ENCODE peak calls at places on chromosomes 11 and 22, in four cellular contexts. One of them, this sample, is unnamed.

GRCh38 chr11:134052395-134052987 is 16.4 kb upstream of the JAM3 start:
- DNase-seq in RWPE1: no peak
- DNase-seq in DND-41: no peak
- DNase-seq in A549: no peak
- DNase-seq in this sample: no peak

GRCh38 chr11:108929241-108929640 is 264.4 kb downstream of the DDX10 start:
- DNase-seq in DND-41: no peak
- DNase-seq in A549: peak
- DNase-seq in RWPE1: peak
- DNase-seq in this sample: no peak

GRCh38 chr22:23036684-23037428 is 33.5 kb upstream of the GNAZ start:
- DNase-seq in A549: no peak
- DNase-seq in RWPE1: no peak
- DNase-seq in DND-41: peak
- DNase-seq in this sample: no peak

GRCh38 chr11:125968363-125968762 is 22.5 kb downstream of the VSIG10L2 start:
- DNase-seq in RWPE1: peak
- DNase-seq in DND-41: peak
- DNase-seq in A549: no peak
- DNase-seq in this sample: no peak

GRCh38 chr22:31153357-31153756 is 6.6 kb upstream of the RNF185 start:
- DNase-seq in A549: no peak
- DNase-seq in RWPE1: no peak
- DNase-seq in DND-41: no peak
- DNase-seq in this sample: no peak

GRCh38 chr11:90218606-90219005 is 4.2 kb downstream of the CHORDC1 start:
- DNase-seq in DND-41: no peak
- DNase-seq in RWPE1: no peak
- DNase-seq in A549: no peak
- DNase-seq in this sample: no peak

GRCh38 chr22:24185001-24185500 is 3.8 kb downstream of the SUSD2 start:
- DNase-seq in DND-41: no peak
- DNase-seq in RWPE1: no peak
- DNase-seq in A549: no peak
- DNase-seq in this sample: no peak

GRCh38 chr11:6319879-6320410 is 356 bp downstream of the CAVIN3 start:
- DNase-seq in RWPE1: peak
- DNase-seq in DND-41: no peak
- DNase-seq in A549: peak
- DNase-seq in this sample: peak

GRCh38 chr22:23523746-23524145 is 56.3 kb downstream of the IGLL1 start:
- DNase-seq in A549: no peak
- DNase-seq in DND-41: peak
- DNase-seq in RWPE1: no peak
- DNase-seq in this sample: no peak

GRCh38 chr11:10394229-10395100 is 60.6 kb upstream of the AMPD3 start:
- DNase-seq in DND-41: no peak
- DNase-seq in RWPE1: no peak
- DNase-seq in A549: peak
- DNase-seq in this sample: no peak

GRCh38 chr11:85595285-85595884 is 31.8 kb downstream of the DLG2 start:
- DNase-seq in A549: peak
- DNase-seq in RWPE1: peak
- DNase-seq in DND-41: no peak
- DNase-seq in this sample: no peak

GRCh38 chr22:20777420-20778177 is 3.7 kb downstream of the SERPIND1 start:
- DNase-seq in A549: peak
- DNase-seq in RWPE1: peak
- DNase-seq in DND-41: no peak
- DNase-seq in this sample: no peak

GRCh38 chr22:23763579-23764331 is 965 bp downstream of the C22orf15 start:
- DNase-seq in DND-41: peak
- DNase-seq in A549: no peak
- DNase-seq in RWPE1: no peak
- DNase-seq in this sample: peak

GRCh38 chr11:67289651-67290479 is 762 bp downstream of the ANKRD13D start:
- DNase-seq in RWPE1: no peak
- DNase-seq in A549: no peak
- DNase-seq in DND-41: no peak
- DNase-seq in this sample: no peak

GRCh38 chr11:66068154-66068821 is 1.8 kb upstream of the PACS1 start:
- DNase-seq in A549: peak
- DNase-seq in RWPE1: peak
- DNase-seq in DND-41: peak
- DNase-seq in this sample: peak

GRCh38 chr22:46738961-46739870 is 1.2 kb upstream of the CERK start:
- DNase-seq in A549: peak
- DNase-seq in DND-41: peak
- DNase-seq in RWPE1: peak
- DNase-seq in this sample: no peak

GRCh38 chr11:13118194-13118593 is 109.1 kb downstream of the RASSF10 start:
- DNase-seq in A549: peak
- DNase-seq in DND-41: no peak
- DNase-seq in RWPE1: peak
- DNase-seq in this sample: no peak

GRCh38 chr11:76807206-76807875 is 24.2 kb downstream of the TSKU start:
- DNase-seq in DND-41: peak
- DNase-seq in RWPE1: no peak
- DNase-seq in A549: peak
- DNase-seq in this sample: peak

GRCh38 chr11:117315285-117316196 is 515 bp downstream of the BACE1 start:
- DNase-seq in DND-41: no peak
- DNase-seq in A549: no peak
- DNase-seq in RWPE1: no peak
- DNase-seq in this sample: no peak

GRCh38 chr11:65555693-65556231 is 2.4 kb downstream of the LTBP3 start:
- DNase-seq in RWPE1: peak
- DNase-seq in A549: peak
- DNase-seq in DND-41: no peak
- DNase-seq in this sample: no peak

GRCh38 chr11:69157156-69157821 is 1.6 kb downstream of the SMIM38 start:
- DNase-seq in RWPE1: no peak
- DNase-seq in DND-41: no peak
- DNase-seq in A549: no peak
- DNase-seq in this sample: no peak

GRCh38 chr22:19714320-19715252 is at the start of gene SEPTIN5:
- DNase-seq in DND-41: no peak
- DNase-seq in A549: no peak
- DNase-seq in RWPE1: no peak
- DNase-seq in this sample: no peak

DNA sequence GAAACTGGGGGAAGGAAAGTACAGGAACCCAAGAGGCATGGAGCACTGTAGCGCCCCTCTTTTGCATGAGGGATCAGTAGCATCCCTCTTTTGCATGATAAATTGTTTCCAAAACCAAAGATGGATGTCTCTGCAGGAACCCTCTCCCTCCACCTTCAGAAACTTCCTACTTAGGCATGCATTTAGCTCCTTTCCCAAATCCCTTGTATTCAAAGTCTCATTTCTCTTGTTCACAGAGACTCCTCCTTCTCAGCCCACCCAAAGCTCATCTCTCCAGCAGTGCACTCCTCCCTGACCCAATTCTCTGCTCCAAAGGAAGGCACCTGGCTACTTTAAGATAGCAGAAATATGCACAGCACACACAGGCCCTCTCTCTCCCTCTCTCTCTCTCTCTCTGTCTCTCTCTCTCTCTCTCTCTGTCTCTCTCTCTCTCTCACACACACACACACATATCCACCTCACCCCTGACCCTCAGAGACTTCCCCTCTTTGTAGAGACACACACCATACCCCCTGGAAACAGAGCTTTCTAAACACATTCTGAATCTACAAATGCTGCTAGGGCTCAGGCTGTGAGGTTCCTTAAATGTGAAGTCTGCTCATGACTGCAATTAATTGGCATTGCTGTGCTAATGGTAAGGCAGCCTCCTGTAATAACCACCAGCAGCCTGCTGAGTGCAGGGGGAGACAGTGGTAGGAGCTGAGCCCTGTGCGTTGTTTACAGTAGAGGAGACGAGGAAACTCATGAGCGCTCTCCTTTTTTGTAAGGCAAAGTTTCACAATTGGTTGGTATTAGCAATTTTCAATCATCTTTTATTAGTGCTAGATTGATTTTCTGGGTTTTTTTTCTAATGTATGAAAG is 519.6 kb downstream of the NTM start:
- DNase-seq in RWPE1: no peak
- DNase-seq in A549: no peak
- DNase-seq in DND-41: no peak
- DNase-seq in this sample: no peak
- TF ChIP-seq CTCF in RWPE1: no peak
- TF ChIP-seq CTCF in A549: no peak
- TF ChIP-seq CTCF in DND-41: no peak
- TF ChIP-seq CTCF in this sample: no peak

GRCh38 chr11:112361396-112361795 is 100.7 kb upstream of the PLET1 start:
- DNase-seq in A549: no peak
- DNase-seq in RWPE1: no peak
- DNase-seq in DND-41: no peak
- DNase-seq in this sample: no peak

GRCh38 chr11:112354364-112354763 is 93.7 kb upstream of the PLET1 start:
- DNase-seq in RWPE1: no peak
- DNase-seq in DND-41: no peak
- DNase-seq in A549: no peak
- DNase-seq in this sample: no peak

GRCh38 chr11:112352907-112353306 is 92.2 kb upstream of the PLET1 start:
- DNase-seq in DND-41: no peak
- DNase-seq in A549: no peak
- DNase-seq in RWPE1: peak
- DNase-seq in this sample: no peak

GRCh38 chr11:112357488-112357887 is 96.8 kb upstream of the PLET1 start:
- DNase-seq in A549: no peak
- DNase-seq in RWPE1: no peak
- DNase-seq in DND-41: no peak
- DNase-seq in this sample: no peak

DNA sequence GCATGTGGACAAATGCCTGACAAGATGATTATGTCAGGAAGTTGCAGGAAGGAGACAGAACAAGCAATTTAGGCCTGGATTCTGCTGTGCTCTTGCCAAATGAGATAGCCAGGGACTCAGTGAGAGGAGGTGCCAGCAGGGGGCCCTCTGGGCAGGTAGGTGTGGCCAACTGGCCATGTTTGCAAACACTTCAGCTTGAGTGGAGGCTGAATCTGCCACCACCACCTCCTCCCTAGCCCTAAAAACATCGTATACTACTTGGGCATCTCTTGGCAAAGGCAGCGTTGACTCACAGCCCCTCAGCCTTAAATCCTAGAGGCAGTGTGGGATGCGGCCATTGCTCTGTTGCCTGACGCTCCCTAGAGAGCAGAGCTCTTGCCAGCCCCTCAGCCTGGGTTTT is 95.1 kb upstream of the PLET1 start:
- DNase-seq in DND-41: peak
- DNase-seq in A549: no peak
- DNase-seq in RWPE1: no peak
- DNase-seq in this sample: peak
- TF ChIP-seq CTCF in DND-41: peak
- TF ChIP-seq CTCF in A549: no peak
- TF ChIP-seq CTCF in RWPE1: no peak
- TF ChIP-seq CTCF in this sample: no peak

DNA sequence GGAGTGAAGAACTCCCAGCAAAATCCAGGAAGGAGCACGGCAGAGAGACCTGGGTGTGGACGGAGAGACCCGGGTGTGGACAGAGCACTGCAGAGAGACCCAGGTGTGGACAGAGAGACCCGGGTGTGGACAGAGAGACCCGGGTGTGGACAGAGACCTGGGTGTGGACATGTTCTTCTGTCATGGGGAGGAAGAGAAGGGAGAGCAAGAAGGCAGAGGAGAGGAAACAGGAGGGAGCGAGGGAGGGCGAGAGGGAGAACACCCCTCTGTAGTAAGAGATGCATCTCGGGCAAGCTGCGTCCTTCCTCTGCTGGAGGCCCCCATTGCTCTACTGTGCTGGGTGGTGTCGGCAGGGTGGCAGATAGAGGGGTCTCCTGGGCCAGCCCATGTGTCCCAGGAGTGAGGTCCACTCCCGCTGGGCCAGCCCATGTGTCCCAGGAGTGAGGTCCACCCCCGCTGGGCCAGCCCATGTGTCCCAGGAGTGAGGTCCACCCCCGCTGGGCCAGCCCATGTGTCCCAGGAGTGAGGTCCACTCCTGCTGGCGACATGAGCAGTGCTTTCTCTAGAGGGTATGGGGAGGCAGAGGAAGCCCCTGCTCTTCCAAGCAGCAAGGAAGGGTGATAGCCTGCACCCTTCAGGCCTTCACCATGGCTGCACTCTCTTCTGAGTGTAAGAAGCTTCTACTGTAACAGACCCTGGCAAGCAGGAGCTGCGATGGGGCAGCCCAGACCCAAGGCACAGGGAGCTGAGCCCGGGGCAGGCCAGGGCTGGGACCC is 934.2 kb downstream of the BRD1 start:
- DNase-seq in RWPE1: no peak
- DNase-seq in DND-41: no peak
- DNase-seq in A549: no peak
- DNase-seq in this sample: no peak
- TF ChIP-seq CTCF in RWPE1: no peak
- TF ChIP-seq CTCF in DND-41: no peak
- TF ChIP-seq CTCF in A549: no peak
- TF ChIP-seq CTCF in this sample: no peak

GRCh38 chr22:38860291-38861169 is 11.5 kb downstream of the CBX6 start:
- DNase-seq in DND-41: no peak
- DNase-seq in A549: no peak
- DNase-seq in RWPE1: no peak
- DNase-seq in this sample: no peak

GRCh38 chr22:38862375-38863329 is 9.4 kb downstream of the CBX6 start:
- DNase-seq in DND-41: no peak
- DNase-seq in A549: no peak
- DNase-seq in RWPE1: no peak
- DNase-seq in this sample: no peak

GRCh38 chr22:38861927-38862326 is 10.1 kb downstream of the CBX6 start:
- DNase-seq in DND-41: no peak
- DNase-seq in RWPE1: no peak
- DNase-seq in A549: no peak
- DNase-seq in this sample: no peak

GRCh38 chr22:38859581-38860290 is 12.3 kb downstream of the CBX6 start:
- DNase-seq in RWPE1: no peak
- DNase-seq in A549: no peak
- DNase-seq in DND-41: no peak
- DNase-seq in this sample: no peak

DNA sequence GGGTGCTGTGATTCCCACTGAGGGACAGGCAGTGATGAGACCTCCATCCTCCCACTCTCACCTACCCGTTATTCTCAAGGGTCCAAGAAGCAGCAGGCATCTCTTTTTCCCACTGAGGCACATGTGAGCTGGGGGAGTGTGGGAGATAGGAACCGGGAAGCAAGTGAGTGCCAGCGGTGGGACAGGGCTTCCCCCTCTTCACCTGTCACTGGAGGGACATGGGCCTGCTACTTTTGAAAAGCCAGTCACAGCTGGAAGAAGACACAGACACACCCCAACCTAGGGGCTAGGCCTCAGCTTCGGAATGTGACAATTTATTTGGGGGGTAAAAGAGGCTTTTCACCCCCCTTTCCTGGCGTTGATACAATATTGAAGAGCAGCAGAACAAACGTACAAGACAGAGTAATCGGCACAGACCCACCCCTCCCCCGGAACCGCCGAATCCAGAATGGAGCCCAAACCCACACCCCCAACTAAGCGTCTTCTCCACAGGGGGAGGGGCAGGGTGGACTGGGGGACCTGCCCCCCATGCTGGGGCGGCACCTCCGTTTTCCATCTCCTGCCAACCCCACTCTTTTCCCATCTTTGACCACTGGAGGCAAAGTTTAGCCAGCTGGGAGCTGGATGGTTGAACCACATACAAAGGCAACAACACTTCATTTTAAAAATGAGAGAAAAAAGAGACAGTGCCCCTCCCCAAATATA is 10.7 kb downstream of the CBX6 start:
- DNase-seq in A549: no peak
- DNase-seq in RWPE1: no peak
- DNase-seq in DND-41: no peak
- DNase-seq in this sample: no peak
- TF ChIP-seq CTCF in A549: no peak
- TF ChIP-seq CTCF in RWPE1: no peak
- TF ChIP-seq CTCF in DND-41: no peak
- TF ChIP-seq CTCF in this sample: no peak

This sample was measured in endothelial cell.